ENCODE peak calls at places on chromosomes 4 and X, in seven cellular contexts. P is SK-N-SH, J is prostate gland, Y is sigmoid colon, H is transverse colon, U is breast epithelium, I is Panc1. O is an unnamed sample.

GRCh38 chrX:13235930-13236329 is 83.9 kb downstream of the ATXN3L start:
- DNase-seq in U (no peak), H (no peak), Y (no peak), P (no peak), I (no peak), J (no peak), O (no peak)

GRCh38 chr4:104446431-104446925 is 48.2 kb downstream of the CXXC4 start:
- DNase-seq in I (no peak), J (no peak), H (no peak), U (no peak), P (no peak), Y (no peak), O (no peak)

GRCh38 chrX:153327561-153327960 is 6.0 kb upstream of the PNMA6F start:
- DNase-seq in P (no peak), H (no peak), Y (no peak), J (no peak), I (no peak), U (no peak), O (no peak)

GRCh38 chrX:39065051-39065871 is 264.0 kb downstream of the MID1IP1 start:
- DNase-seq in P (no peak), Y (no peak), J (no peak), U (no peak), H (no peak), I (no peak), O (no peak)

GRCh38 chrX:123745511-123745910 is 12.7 kb upstream of the THOC2 start:
- DNase-seq in Y (no peak), J (no peak), I (no peak), H (no peak), P (peak; percentile 44), U (no peak), O (no peak)

GRCh38 chr4:169909479-169909878 is 116.7 kb downstream of the MFAP3L start:
- DNase-seq in H (no peak), Y (no peak), J (no peak), P (no peak), I (no peak), U (no peak), O (no peak)

GRCh38 chr4:30714408-30715031 is 5.6 kb upstream of the PCDH7 start:
- DNase-seq in J (no peak), I (no peak), U (no peak), P (peak; percentile 63), Y (no peak), H (peak; percentile 41), O (no peak)

GRCh38 chr4:151807220-151807619 is 46.4 kb upstream of the GATB start:
- DNase-seq in Y (no peak), U (no peak), H (peak; percentile 37), I (no peak), P (no peak), J (no peak), O (peak; percentile 64)

GRCh38 chrX:1507511-1508463 is 29.2 kb downstream of the P2RY8 start:
- DNase-seq in H (peak; percentile 37), U (no peak), J (no peak), Y (peak; percentile 32), I (no peak), P (no peak), O (peak; percentile 71)

GRCh38 chrX:39152106-39152649 is 350.9 kb downstream of the MID1IP1 start:
- DNase-seq in U (no peak), P (peak; percentile 65), Y (no peak), I (peak; percentile 2), J (no peak), H (peak; percentile 49), O (no peak)

GRCh38 chr4:17276821-17277220 is 235.1 kb downstream of the QDPR start:
- DNase-seq in P (no peak), Y (no peak), I (no peak), J (no peak), H (no peak), U (no peak), O (no peak)

GRCh38 chr4:114364857-114365256 is 233.8 kb upstream of the UGT8 start:
- DNase-seq in I (no peak), J (no peak), H (no peak), P (no peak), Y (no peak), U (no peak), O (no peak)

GRCh38 chrX:85107407-85107806 is 103.7 kb downstream of the APOOL start:
- DNase-seq in H (no peak), Y (no peak), P (no peak), U (no peak), I (no peak), J (no peak), O (no peak)

GRCh38 chrX:68999931-69000330 is 165.3 kb downstream of the PJA1 start:
- DNase-seq in H (no peak), J (no peak), Y (no peak), I (no peak), U (no peak), P (no peak), O (no peak)

GRCh38 chr4:139454646-139455045 is 725 bp downstream of the RAB33B start:
- DNase-seq in U (no peak), J (no peak), H (no peak), Y (no peak), P (no peak), I (no peak), O (no peak)

GRCh38 chrX:33336783-33337182 is 125.4 kb upstream of the DMD start:
- DNase-seq in P (no peak), U (no peak), I (no peak), H (no peak), Y (no peak), J (peak; percentile 5), O (no peak)

GRCh38 chr4:38177035-38177791 is 217.0 kb downstream of the PTTG2 start:
- DNase-seq in H (peak; percentile 46), I (no peak), P (no peak), U (no peak), J (peak; percentile 30), Y (no peak), O (no peak)

GRCh38 chr4:92387459-92388069 is 83.8 kb downstream of the GRID2 start:
- DNase-seq in U (no peak), H (no peak), Y (no peak), I (peak; percentile 4), J (no peak), P (peak; percentile 17), O (no peak)

DNA sequence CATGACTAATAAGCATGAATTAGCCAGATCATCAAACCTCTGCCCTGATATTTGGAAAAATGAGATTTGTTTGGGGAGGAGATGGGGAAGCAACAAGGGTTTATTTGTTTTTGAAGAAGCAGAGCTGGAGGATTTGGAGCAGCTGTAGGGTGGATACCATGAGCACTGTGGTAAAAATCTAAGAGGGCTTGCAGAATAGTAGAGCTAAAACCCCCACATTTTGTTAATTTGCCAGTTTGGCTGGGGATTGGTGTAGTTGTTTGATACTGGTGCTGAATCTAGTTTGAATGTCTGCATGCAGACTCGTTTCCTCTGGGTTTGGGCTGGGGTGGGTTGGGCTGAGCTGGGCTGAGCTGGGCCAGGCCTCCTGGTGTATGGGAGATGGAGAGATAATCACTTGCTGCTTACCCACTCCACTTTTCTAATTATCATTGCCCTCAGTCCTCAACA is 43.7 kb downstream of the SMAD1 start:
- DNase-seq in J (no peak), P (peak; percentile 68), I (no peak), Y (no peak), U (no peak), H (no peak), O (no peak)
- H3K27ac ChIP-seq in J (no peak overlapping the region), P (peak overlapping the region; percentile 87), I (no peak overlapping the region), Y (peak overlapping the region; percentile 43), U (peak overlapping the region; percentile 9), H (peak overlapping the region; percentile 5), O (no peak overlapping the region)

GRCh38 chr4:127959794-127960193 is 5.2 kb downstream of the MFSD8 start:
- DNase-seq in H (no peak), U (no peak), P (no peak), J (no peak), I (no peak), Y (no peak), O (no peak)

GRCh38 chr4:127965062-127965802 is at the start of the genes ABHD18 and MFSD8:
- DNase-seq in Y (peak; percentile 100), I (peak; percentile 93), P (peak; percentile 95), U (peak; percentile 99), J (peak; percentile 99), H (peak; percentile 100), O (peak; percentile 99)

GRCh38 chr4:127968565-127968964 is 3.4 kb downstream of the ABHD18 start:
- DNase-seq in Y (no peak), I (no peak), J (no peak), U (no peak), H (no peak), P (no peak), O (no peak)

GRCh38 chr4:127967141-127967775 is 2.1 kb downstream of the ABHD18 start:
- DNase-seq in I (no peak), J (no peak), U (no peak), Y (no peak), H (no peak), P (no peak), O (no peak)

GRCh38 chr4:127965803-127966175 is 583 bp downstream of the ABHD18 start:
- DNase-seq in Y (peak; percentile 76), U (no peak), J (peak; percentile 35), I (no peak), P (peak; percentile 54), H (peak; percentile 70), O (no peak)
- TF ChIP-seq POLR2AphosphoS5 in Y (no peak), U (no peak), J (no peak), I (no peak), P (no peak), H (no peak), O (no peak)

DNA sequence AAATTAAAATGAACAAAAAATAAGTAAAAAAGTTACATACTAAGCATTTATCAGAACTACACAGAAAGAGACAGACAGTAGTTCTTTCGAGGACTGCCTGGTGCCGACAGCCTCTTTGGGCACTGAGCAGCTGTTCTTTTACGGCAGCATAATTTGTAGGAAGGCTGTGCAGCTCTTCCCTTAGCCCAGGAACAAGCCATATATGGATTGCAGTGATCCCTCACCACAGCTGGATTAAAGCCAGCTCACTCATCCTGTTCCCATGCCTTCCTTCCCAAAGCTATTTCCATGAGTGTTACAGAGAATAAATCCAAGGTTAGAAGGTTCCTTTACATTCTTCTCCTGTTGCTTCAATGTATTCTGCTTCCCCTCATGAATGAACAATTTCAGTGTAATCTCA is 71.7 kb downstream of the DDX60L start:
- DNase-seq in I (peak; percentile 8), U (no peak), Y (peak; percentile 91), J (peak; percentile 46), H (peak; percentile 53), P (peak; percentile 42), O (peak; percentile 75)
- H3K27ac ChIP-seq in I (no peak overlapping the region), U (peak overlapping the region; percentile 54), Y (peak overlapping the region; percentile 86), J (peak overlapping the region; percentile 60), H (peak overlapping the region; percentile 70), P (peak overlapping the region; percentile 81), O (peak overlapping the region; percentile 32)

DNA sequence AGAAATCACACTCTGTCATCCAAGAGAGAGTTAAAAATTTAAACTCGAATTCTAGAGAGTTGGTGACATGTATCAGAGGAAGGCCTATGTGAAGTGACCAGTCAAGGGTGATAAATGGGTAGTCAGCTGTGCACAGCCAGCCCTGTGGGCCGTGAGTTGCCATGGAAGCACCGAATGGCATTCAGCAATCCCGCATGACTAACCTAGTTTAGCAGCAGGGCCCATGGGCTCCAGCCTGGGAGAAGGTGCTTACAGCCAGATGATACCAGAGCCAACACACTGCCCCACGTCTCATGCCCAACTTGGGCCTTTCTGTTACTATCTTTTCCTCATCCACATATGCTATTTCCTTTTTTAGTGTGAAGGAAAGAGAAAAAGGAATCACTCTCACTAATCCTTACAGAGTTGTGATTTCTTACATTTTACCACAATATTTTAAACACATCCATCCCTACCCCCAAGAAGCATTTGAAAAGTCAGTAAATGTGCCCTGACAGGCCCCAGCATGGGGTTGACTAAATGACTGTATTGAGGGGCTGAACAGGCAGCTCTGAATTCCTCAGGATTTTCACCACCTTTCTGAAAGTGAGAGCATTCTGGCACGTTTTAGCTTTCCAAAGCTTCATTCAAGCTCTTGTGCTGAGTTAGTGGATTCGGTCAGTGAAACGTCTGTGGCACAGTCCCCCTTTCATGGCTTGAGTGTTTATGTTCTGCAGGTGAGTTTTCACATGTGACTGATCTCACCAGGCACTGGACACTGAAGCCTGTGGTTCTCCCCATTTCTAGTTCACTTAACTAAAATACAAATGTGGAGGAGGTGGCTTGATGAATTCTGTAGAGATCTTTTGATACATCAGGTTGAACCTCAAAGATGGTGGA is 104.3 kb downstream of the AFF1 start:
- DNase-seq in P (peak; percentile 59), U (no peak), H (peak; percentile 43), Y (peak; percentile 88), I (no peak), J (no peak), O (peak; percentile 79)
- TF ChIP-seq POLR2AphosphoS5 in P (no peak), U (no peak), H (peak; percentile 7), Y (no peak), I (no peak), J (peak; percentile 7), O (no peak)

O was measured in suprapubic skin.